ENCODE peak calls at places on chromosomes 16 and 17, in four cellular contexts. One of them, this sample, is unnamed.

GRCh38 chr16:89338863-89339262 is 121.4 kb downstream of the ZNF778 start:
- DNase-seq in body of pancreas: peak; percentile 4
- DNase-seq in OCI-LY7: no peak
- DNase-seq in PC-3: no peak
- DNase-seq in this sample: no peak

GRCh38 chr16:50563989-50564388 is 15.8 kb downstream of the NKD1 start:
- DNase-seq in body of pancreas: no peak
- DNase-seq in PC-3: no peak
- DNase-seq in OCI-LY7: no peak
- DNase-seq in this sample: no peak

GRCh38 chr17:78324391-78325075 is 35.3 kb downstream of the SOCS3 start:
- DNase-seq in PC-3: no peak
- DNase-seq in OCI-LY7: no peak
- DNase-seq in body of pancreas: peak; percentile 49
- DNase-seq in this sample: peak; percentile 82

GRCh38 chr17:50865060-50865867 is 890 bp downstream of the TOB1 start:
- DNase-seq in PC-3: peak; percentile 53
- DNase-seq in body of pancreas: peak; percentile 82
- DNase-seq in OCI-LY7: peak; percentile 79
- DNase-seq in this sample: peak; percentile 56

GRCh38 chr17:28612936-28613872 is 781 bp downstream of the RSKR start:
- DNase-seq in OCI-LY7: peak; percentile 55
- DNase-seq in PC-3: peak; percentile 24
- DNase-seq in body of pancreas: peak; percentile 57
- DNase-seq in this sample: peak; percentile 64

GRCh38 chr16:84943620-84944019 is 67.7 kb downstream of the ZDHHC7 start:
- DNase-seq in PC-3: no peak
- DNase-seq in OCI-LY7: no peak
- DNase-seq in body of pancreas: no peak
- DNase-seq in this sample: no peak

GRCh38 chr16:86414991-86415740 is 95.2 kb upstream of the FOXF1 start:
- DNase-seq in body of pancreas: no peak
- DNase-seq in PC-3: no peak
- DNase-seq in OCI-LY7: no peak
- DNase-seq in this sample: no peak

GRCh38 chr17:40474419-40475002 is 26.9 kb downstream of the TNS4 start:
- DNase-seq in body of pancreas: no peak
- DNase-seq in PC-3: peak; percentile 26
- DNase-seq in OCI-LY7: no peak
- DNase-seq in this sample: peak; percentile 82

GRCh38 chr17:83053021-83053778 is 26.2 kb upstream of the METRNL start:
- DNase-seq in OCI-LY7: no peak
- DNase-seq in PC-3: no peak
- DNase-seq in body of pancreas: peak; percentile 53
- DNase-seq in this sample: peak; percentile 50

GRCh38 chr17:10019941-10020403 is 114.9 kb upstream of the RCVRN start:
- DNase-seq in OCI-LY7: no peak
- DNase-seq in body of pancreas: no peak
- DNase-seq in PC-3: no peak
- DNase-seq in this sample: no peak

GRCh38 chr16:3963203-3963602 is 82.7 kb upstream of the CREBBP start:
- DNase-seq in OCI-LY7: no peak
- DNase-seq in PC-3: no peak
- DNase-seq in body of pancreas: no peak
- DNase-seq in this sample: no peak

GRCh38 chr17:63819585-63820537 is 7.4 kb upstream of the PSMC5 start:
- DNase-seq in PC-3: no peak
- DNase-seq in body of pancreas: no peak
- DNase-seq in OCI-LY7: no peak
- DNase-seq in this sample: no peak

GRCh38 chr16:64866026-64866425 is 255.8 kb downstream of the CDH11 start:
- DNase-seq in OCI-LY7: no peak
- DNase-seq in PC-3: no peak
- DNase-seq in body of pancreas: no peak
- DNase-seq in this sample: no peak

GRCh38 chr17:49946208-49946607 is 22.8 kb upstream of the DLX4 start:
- DNase-seq in OCI-LY7: no peak
- DNase-seq in body of pancreas: no peak
- DNase-seq in PC-3: no peak
- DNase-seq in this sample: no peak

GRCh38 chr16:87929986-87930385 is 6.3 kb downstream of the CA5A start:
- DNase-seq in PC-3: no peak
- DNase-seq in OCI-LY7: no peak
- DNase-seq in body of pancreas: no peak
- DNase-seq in this sample: no peak

GRCh38 chr17:42979511-42980273 is at the start of gene PTGES3L:
- DNase-seq in PC-3: peak; percentile 27
- DNase-seq in body of pancreas: peak; percentile 50
- DNase-seq in OCI-LY7: peak; percentile 55
- DNase-seq in this sample: peak; percentile 43

GRCh38 chr16:13936596-13937081 is 16.7 kb downstream of the ERCC4 start:
- DNase-seq in body of pancreas: peak; percentile 84
- DNase-seq in PC-3: peak; percentile 16
- DNase-seq in OCI-LY7: no peak
- DNase-seq in this sample: no peak

GRCh38 chr16:49348408-49349176 is 25.0 kb upstream of the C16orf78 start:
- DNase-seq in PC-3: no peak
- DNase-seq in body of pancreas: no peak
- DNase-seq in OCI-LY7: peak; percentile 20
- DNase-seq in this sample: no peak

GRCh38 chr16:48613061-48613957 is 3.3 kb upstream of the N4BP1 start:
- DNase-seq in PC-3: peak; percentile 42
- DNase-seq in OCI-LY7: peak; percentile 35
- DNase-seq in body of pancreas: no peak
- DNase-seq in this sample: no peak

GRCh38 chr16:23079683-23080221 is 69.5 kb downstream of the USP31 start:
- DNase-seq in body of pancreas: no peak
- DNase-seq in OCI-LY7: no peak
- DNase-seq in PC-3: peak; percentile 75
- DNase-seq in this sample: peak; percentile 40

GRCh38 chr17:7650509-7651096 is at the start of gene ATP1B2:
- DNase-seq in PC-3: peak; percentile 47
- DNase-seq in OCI-LY7: peak; percentile 41
- DNase-seq in body of pancreas: peak; percentile 84
- DNase-seq in this sample: peak; percentile 88

GRCh38 chr16:27762441-27762840 is 212.5 kb downstream of the KATNIP start:
- DNase-seq in PC-3: peak; percentile 5
- DNase-seq in OCI-LY7: no peak
- DNase-seq in body of pancreas: no peak
- DNase-seq in this sample: no peak

GRCh38 chr17:6269474-6269873 is 165.4 kb downstream of the AIPL1 start:
- DNase-seq in OCI-LY7: peak; percentile 39
- DNase-seq in PC-3: peak; percentile 61
- DNase-seq in body of pancreas: peak; percentile 14
- DNase-seq in this sample: peak; percentile 52

GRCh38 chr16:87542531-87543102 is 49.8 kb upstream of the ZCCHC14 start:
- DNase-seq in body of pancreas: no peak
- DNase-seq in OCI-LY7: no peak
- DNase-seq in PC-3: no peak
- DNase-seq in this sample: no peak

GRCh38 chr17:37848690-37849616 is 75.3 kb upstream of the TBC1D3K start:
- DNase-seq in PC-3: peak; percentile 65
- DNase-seq in body of pancreas: no peak
- DNase-seq in OCI-LY7: no peak
- DNase-seq in this sample: no peak

GRCh38 chr16:86669285-86669805 is 91.0 kb downstream of the FOXL1 start:
- DNase-seq in PC-3: no peak
- DNase-seq in OCI-LY7: no peak
- DNase-seq in body of pancreas: no peak
- DNase-seq in this sample: no peak

GRCh38 chr16:4315185-4316102 is at the start of gene GLIS2:
- DNase-seq in PC-3: peak; percentile 57
- DNase-seq in OCI-LY7: peak; percentile 19
- DNase-seq in body of pancreas: peak; percentile 75
- DNase-seq in this sample: peak; percentile 52

GRCh38 chr16:72083778-72084404 is 9.5 kb downstream of the TXNL4B start:
- DNase-seq in PC-3: no peak
- DNase-seq in OCI-LY7: no peak
- DNase-seq in body of pancreas: no peak
- DNase-seq in this sample: no peak

GRCh38 chr17:43591750-43592562 is 45.8 kb upstream of the ETV4 start:
- DNase-seq in body of pancreas: peak; percentile 40
- DNase-seq in PC-3: peak; percentile 86
- DNase-seq in OCI-LY7: no peak
- DNase-seq in this sample: peak; percentile 29

GRCh38 chr16:13014516-13014915 is 113.1 kb downstream of the SHISA9 start:
- DNase-seq in OCI-LY7: no peak
- DNase-seq in PC-3: no peak
- DNase-seq in body of pancreas: no peak
- DNase-seq in this sample: no peak

GRCh38 chr17:78600181-78600651 is 23.0 kb upstream of the DNAH17 start:
- DNase-seq in PC-3: no peak
- DNase-seq in OCI-LY7: no peak
- DNase-seq in body of pancreas: no peak
- DNase-seq in this sample: no peak

DNA sequence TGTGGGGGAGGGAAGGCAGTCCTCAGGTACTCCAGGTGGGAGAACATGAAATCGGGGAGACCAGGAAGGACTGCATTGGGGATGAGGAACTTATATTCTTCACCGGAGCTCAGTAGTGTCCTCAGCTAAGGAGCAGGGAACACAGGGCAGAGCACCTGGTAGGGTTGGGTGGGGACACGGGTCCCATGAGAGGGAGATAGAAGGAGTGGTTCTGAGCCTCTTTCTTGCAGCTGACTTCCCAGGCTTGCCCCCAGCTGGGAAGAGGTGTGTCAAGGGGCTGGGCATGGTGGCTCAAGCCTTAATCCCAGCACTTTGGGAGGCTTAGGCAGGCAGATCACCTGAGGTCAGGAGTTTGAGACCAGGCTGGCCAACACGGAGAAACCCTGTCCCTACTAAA is 2.1 kb downstream of the FHOD1 start:
- DNase-seq in PC-3: no peak
- DNase-seq in body of pancreas: no peak
- DNase-seq in OCI-LY7: no peak
- DNase-seq in this sample: no peak
- H3K4me3 ChIP-seq in PC-3: peak overlapping the region; percentile 89
- H3K4me3 ChIP-seq in body of pancreas: no peak overlapping the region
- H3K4me3 ChIP-seq in OCI-LY7: peak overlapping the region; percentile 86
- H3K4me3 ChIP-seq in this sample: no peak overlapping the region

GRCh38 chr16:9976641-9977040 is 205.6 kb downstream of the GRIN2A start:
- DNase-seq in OCI-LY7: no peak
- DNase-seq in body of pancreas: no peak
- DNase-seq in PC-3: no peak
- DNase-seq in this sample: no peak

GRCh38 chr16:9977333-9977897 is 204.8 kb downstream of the GRIN2A start:
- DNase-seq in body of pancreas: no peak
- DNase-seq in PC-3: no peak
- DNase-seq in OCI-LY7: no peak
- DNase-seq in this sample: no peak

GRCh38 chr16:9978160-9978725 is 204.0 kb downstream of the GRIN2A start:
- DNase-seq in OCI-LY7: no peak
- DNase-seq in PC-3: no peak
- DNase-seq in body of pancreas: no peak
- DNase-seq in this sample: no peak

GRCh38 chr16:9980981-9981380 is 201.2 kb downstream of the GRIN2A start:
- DNase-seq in OCI-LY7: no peak
- DNase-seq in PC-3: no peak
- DNase-seq in body of pancreas: no peak
- DNase-seq in this sample: no peak
- H3K4me3 ChIP-seq in OCI-LY7: no peak overlapping the region
- H3K4me3 ChIP-seq in PC-3: no peak overlapping the region
- H3K4me3 ChIP-seq in body of pancreas: no peak overlapping the region
- H3K4me3 ChIP-seq in this sample: no peak overlapping the region

DNA sequence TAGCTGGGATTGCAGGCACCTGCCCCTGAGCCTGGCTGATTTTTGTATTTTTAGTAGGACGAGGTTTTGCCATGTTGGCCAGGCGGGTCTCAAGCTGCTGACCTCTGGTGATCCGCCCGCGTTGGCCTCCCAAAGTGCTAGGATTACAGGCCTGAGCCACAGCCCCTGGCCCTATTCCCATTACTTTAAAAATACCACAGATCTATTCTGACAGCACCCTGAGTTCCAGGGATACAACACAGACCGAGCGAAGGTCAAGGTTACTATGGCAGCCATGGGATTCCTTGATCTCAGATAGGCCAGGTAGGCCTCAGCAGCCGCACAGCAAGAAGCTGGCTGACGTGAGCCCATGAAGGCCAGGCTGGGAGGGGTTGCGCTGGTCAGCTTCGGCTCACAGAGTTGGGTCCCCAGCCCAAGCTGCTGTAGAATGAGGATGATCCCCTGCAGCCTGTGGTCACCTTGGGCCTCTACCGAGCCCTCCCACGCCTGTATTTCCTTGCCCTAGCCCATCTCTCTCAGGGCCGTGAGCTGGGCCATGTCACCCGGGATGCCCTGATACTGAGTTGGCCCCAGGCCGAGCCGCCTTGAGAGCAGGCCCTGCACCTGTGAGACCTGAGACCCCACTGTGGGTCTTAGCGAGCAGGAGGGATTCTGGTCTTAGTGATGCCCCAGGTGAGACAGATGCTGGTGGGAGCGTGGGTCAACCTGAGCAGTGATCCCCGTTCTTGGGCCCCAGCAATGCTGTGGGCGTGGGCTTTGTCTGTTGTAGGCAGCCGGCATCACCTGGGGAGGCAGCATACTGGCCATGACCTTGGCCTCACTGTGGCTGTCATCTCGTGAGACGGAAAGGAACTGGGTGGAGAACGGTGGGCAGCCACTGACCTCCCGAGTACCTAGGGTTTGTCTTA is 16.9 kb upstream of the RNF213 start:
- DNase-seq in body of pancreas: no peak
- DNase-seq in PC-3: no peak
- DNase-seq in OCI-LY7: no peak
- DNase-seq in this sample: no peak
- H3K4me3 ChIP-seq in body of pancreas: no peak overlapping the region
- H3K4me3 ChIP-seq in PC-3: no peak overlapping the region
- H3K4me3 ChIP-seq in OCI-LY7: no peak overlapping the region
- H3K4me3 ChIP-seq in this sample: no peak overlapping the region

GRCh38 chr17:39165844-39166349 is at the start of gene ARL5C:
- DNase-seq in OCI-LY7: no peak
- DNase-seq in PC-3: no peak
- DNase-seq in body of pancreas: peak; percentile 39
- DNase-seq in this sample: no peak
- H3K4me3 ChIP-seq in OCI-LY7: peak within 1 kb of the TSS; percentile 62
- H3K4me3 ChIP-seq in PC-3: no peak within 1 kb of the TSS
- H3K4me3 ChIP-seq in body of pancreas: no peak within 1 kb of the TSS
- H3K4me3 ChIP-seq in this sample: peak within 1 kb of the TSS; percentile 43

This sample was measured in testis.